ENCODE peak calls at places on chromosomes 11 and 22, in six cellular contexts. One of them, this sample, is unnamed.

GRCh38 chr11:18731949-18732821 is 6.2 kb upstream of the IGSF22 start:
- DNase-seq in stimulated activated CD8-positive, alpha-beta memory T cell treated with anti-CD3 and anti-CD28 coated beads, Interleukin-7, amount 100 ng/mL, for 24 hours: peak; percentile 50
- DNase-seq in foreskin fibroblast: peak; percentile 72
- DNase-seq in aorta: peak; percentile 82
- DNase-seq in stimulated activated CD4-positive, alpha-beta T cell treated with anti-CD3 and anti-CD28 coated beads, Interleukin-12 subunit alpha, Interleukin-12 subunit beta, amount 100 ng/mL, for 4 hours: peak; percentile 62
- DNase-seq in SW 1271: no peak
- DNase-seq in this sample: peak; percentile 19

GRCh38 chr22:35384567-35384966 is 3.7 kb downstream of the HMOX1 start:
- DNase-seq in stimulated activated CD4-positive, alpha-beta T cell treated with anti-CD3 and anti-CD28 coated beads, Interleukin-12 subunit alpha, Interleukin-12 subunit beta, amount 100 ng/mL, for 4 hours: no peak
- DNase-seq in stimulated activated CD8-positive, alpha-beta memory T cell treated with anti-CD3 and anti-CD28 coated beads, Interleukin-7, amount 100 ng/mL, for 24 hours: no peak
- DNase-seq in foreskin fibroblast: no peak
- DNase-seq in aorta: no peak
- DNase-seq in SW 1271: no peak
- DNase-seq in this sample: no peak

GRCh38 chr11:91173701-91174100 is 950.9 kb upstream of the CHORDC1 start:
- DNase-seq in foreskin fibroblast: peak; percentile 36
- DNase-seq in SW 1271: no peak
- DNase-seq in stimulated activated CD4-positive, alpha-beta T cell treated with anti-CD3 and anti-CD28 coated beads, Interleukin-12 subunit alpha, Interleukin-12 subunit beta, amount 100 ng/mL, for 4 hours: no peak
- DNase-seq in aorta: no peak
- DNase-seq in stimulated activated CD8-positive, alpha-beta memory T cell treated with anti-CD3 and anti-CD28 coated beads, Interleukin-7, amount 100 ng/mL, for 24 hours: no peak
- DNase-seq in this sample: no peak

GRCh38 chr11:67349927-67350465 is 3.4 kb downstream of the POLD4 start:
- DNase-seq in aorta: no peak
- DNase-seq in SW 1271: no peak
- DNase-seq in foreskin fibroblast: no peak
- DNase-seq in stimulated activated CD4-positive, alpha-beta T cell treated with anti-CD3 and anti-CD28 coated beads, Interleukin-12 subunit alpha, Interleukin-12 subunit beta, amount 100 ng/mL, for 4 hours: no peak
- DNase-seq in stimulated activated CD8-positive, alpha-beta memory T cell treated with anti-CD3 and anti-CD28 coated beads, Interleukin-7, amount 100 ng/mL, for 24 hours: no peak
- DNase-seq in this sample: no peak

GRCh38 chr11:1297576-1298473 is 11.6 kb downstream of the TOLLIP start:
- DNase-seq in stimulated activated CD4-positive, alpha-beta T cell treated with anti-CD3 and anti-CD28 coated beads, Interleukin-12 subunit alpha, Interleukin-12 subunit beta, amount 100 ng/mL, for 4 hours: no peak
- DNase-seq in SW 1271: no peak
- DNase-seq in foreskin fibroblast: no peak
- DNase-seq in stimulated activated CD8-positive, alpha-beta memory T cell treated with anti-CD3 and anti-CD28 coated beads, Interleukin-7, amount 100 ng/mL, for 24 hours: no peak
- DNase-seq in aorta: no peak
- DNase-seq in this sample: no peak

GRCh38 chr11:28636566-28636965 is 528.4 kb downstream of the METTL15 start:
- DNase-seq in stimulated activated CD8-positive, alpha-beta memory T cell treated with anti-CD3 and anti-CD28 coated beads, Interleukin-7, amount 100 ng/mL, for 24 hours: no peak
- DNase-seq in foreskin fibroblast: no peak
- DNase-seq in aorta: no peak
- DNase-seq in SW 1271: no peak
- DNase-seq in stimulated activated CD4-positive, alpha-beta T cell treated with anti-CD3 and anti-CD28 coated beads, Interleukin-12 subunit alpha, Interleukin-12 subunit beta, amount 100 ng/mL, for 4 hours: no peak
- DNase-seq in this sample: no peak

GRCh38 chr11:2792376-2793250 is 92.8 kb upstream of the KCNQ1OT1 start:
- DNase-seq in stimulated activated CD4-positive, alpha-beta T cell treated with anti-CD3 and anti-CD28 coated beads, Interleukin-12 subunit alpha, Interleukin-12 subunit beta, amount 100 ng/mL, for 4 hours: no peak
- DNase-seq in aorta: peak; percentile 59
- DNase-seq in stimulated activated CD8-positive, alpha-beta memory T cell treated with anti-CD3 and anti-CD28 coated beads, Interleukin-7, amount 100 ng/mL, for 24 hours: no peak
- DNase-seq in SW 1271: no peak
- DNase-seq in foreskin fibroblast: no peak
- DNase-seq in this sample: no peak

GRCh38 chr22:20141186-20142077 is 9.4 kb downstream of the CCDC188 start:
- DNase-seq in stimulated activated CD8-positive, alpha-beta memory T cell treated with anti-CD3 and anti-CD28 coated beads, Interleukin-7, amount 100 ng/mL, for 24 hours: no peak
- DNase-seq in foreskin fibroblast: peak; percentile 77
- DNase-seq in stimulated activated CD4-positive, alpha-beta T cell treated with anti-CD3 and anti-CD28 coated beads, Interleukin-12 subunit alpha, Interleukin-12 subunit beta, amount 100 ng/mL, for 4 hours: no peak
- DNase-seq in SW 1271: no peak
- DNase-seq in aorta: no peak
- DNase-seq in this sample: no peak

GRCh38 chr11:61967924-61968757 is 707 bp upstream of the FTH1 start:
- DNase-seq in stimulated activated CD4-positive, alpha-beta T cell treated with anti-CD3 and anti-CD28 coated beads, Interleukin-12 subunit alpha, Interleukin-12 subunit beta, amount 100 ng/mL, for 4 hours: peak; percentile 28
- DNase-seq in SW 1271: no peak
- DNase-seq in foreskin fibroblast: peak; percentile 60
- DNase-seq in stimulated activated CD8-positive, alpha-beta memory T cell treated with anti-CD3 and anti-CD28 coated beads, Interleukin-7, amount 100 ng/mL, for 24 hours: no peak
- DNase-seq in aorta: peak; percentile 88
- DNase-seq in this sample: no peak

GRCh38 chr11:64312947-64313346 is 4.4 kb downstream of the TRMT112 start:
- DNase-seq in stimulated activated CD8-positive, alpha-beta memory T cell treated with anti-CD3 and anti-CD28 coated beads, Interleukin-7, amount 100 ng/mL, for 24 hours: no peak
- DNase-seq in stimulated activated CD4-positive, alpha-beta T cell treated with anti-CD3 and anti-CD28 coated beads, Interleukin-12 subunit alpha, Interleukin-12 subunit beta, amount 100 ng/mL, for 4 hours: no peak
- DNase-seq in aorta: no peak
- DNase-seq in foreskin fibroblast: no peak
- DNase-seq in SW 1271: no peak
- DNase-seq in this sample: no peak

GRCh38 chr11:125224391-125225015 is 60.0 kb downstream of the PKNOX2 start:
- DNase-seq in SW 1271: no peak
- DNase-seq in stimulated activated CD4-positive, alpha-beta T cell treated with anti-CD3 and anti-CD28 coated beads, Interleukin-12 subunit alpha, Interleukin-12 subunit beta, amount 100 ng/mL, for 4 hours: no peak
- DNase-seq in foreskin fibroblast: peak; percentile 15
- DNase-seq in stimulated activated CD8-positive, alpha-beta memory T cell treated with anti-CD3 and anti-CD28 coated beads, Interleukin-7, amount 100 ng/mL, for 24 hours: no peak
- DNase-seq in aorta: peak; percentile 76
- DNase-seq in this sample: peak; percentile 8

GRCh38 chr11:496834-497564 is 10.0 kb downstream of the RNH1 start:
- DNase-seq in aorta: no peak
- DNase-seq in stimulated activated CD8-positive, alpha-beta memory T cell treated with anti-CD3 and anti-CD28 coated beads, Interleukin-7, amount 100 ng/mL, for 24 hours: no peak
- DNase-seq in stimulated activated CD4-positive, alpha-beta T cell treated with anti-CD3 and anti-CD28 coated beads, Interleukin-12 subunit alpha, Interleukin-12 subunit beta, amount 100 ng/mL, for 4 hours: no peak
- DNase-seq in SW 1271: no peak
- DNase-seq in foreskin fibroblast: no peak
- DNase-seq in this sample: no peak

GRCh38 chr11:117877120-117877784 is 794 bp upstream of the FXYD6 start:
- DNase-seq in stimulated activated CD4-positive, alpha-beta T cell treated with anti-CD3 and anti-CD28 coated beads, Interleukin-12 subunit alpha, Interleukin-12 subunit beta, amount 100 ng/mL, for 4 hours: no peak
- DNase-seq in aorta: no peak
- DNase-seq in SW 1271: no peak
- DNase-seq in stimulated activated CD8-positive, alpha-beta memory T cell treated with anti-CD3 and anti-CD28 coated beads, Interleukin-7, amount 100 ng/mL, for 24 hours: no peak
- DNase-seq in foreskin fibroblast: no peak
- DNase-seq in this sample: no peak

GRCh38 chr11:66857234-66857926 is 516 bp downstream of the LRFN4 start:
- DNase-seq in stimulated activated CD4-positive, alpha-beta T cell treated with anti-CD3 and anti-CD28 coated beads, Interleukin-12 subunit alpha, Interleukin-12 subunit beta, amount 100 ng/mL, for 4 hours: no peak
- DNase-seq in foreskin fibroblast: peak; percentile 27
- DNase-seq in SW 1271: no peak
- DNase-seq in aorta: no peak
- DNase-seq in stimulated activated CD8-positive, alpha-beta memory T cell treated with anti-CD3 and anti-CD28 coated beads, Interleukin-7, amount 100 ng/mL, for 24 hours: no peak
- DNase-seq in this sample: no peak

GRCh38 chr11:68993546-68993945 is 12.8 kb upstream of the MRGPRD start:
- DNase-seq in stimulated activated CD4-positive, alpha-beta T cell treated with anti-CD3 and anti-CD28 coated beads, Interleukin-12 subunit alpha, Interleukin-12 subunit beta, amount 100 ng/mL, for 4 hours: no peak
- DNase-seq in aorta: no peak
- DNase-seq in SW 1271: no peak
- DNase-seq in stimulated activated CD8-positive, alpha-beta memory T cell treated with anti-CD3 and anti-CD28 coated beads, Interleukin-7, amount 100 ng/mL, for 24 hours: no peak
- DNase-seq in foreskin fibroblast: no peak
- DNase-seq in this sample: no peak

GRCh38 chr11:35725880-35726279 is 63.3 kb downstream of the TRIM44 start:
- DNase-seq in foreskin fibroblast: peak; percentile 72
- DNase-seq in stimulated activated CD8-positive, alpha-beta memory T cell treated with anti-CD3 and anti-CD28 coated beads, Interleukin-7, amount 100 ng/mL, for 24 hours: no peak
- DNase-seq in stimulated activated CD4-positive, alpha-beta T cell treated with anti-CD3 and anti-CD28 coated beads, Interleukin-12 subunit alpha, Interleukin-12 subunit beta, amount 100 ng/mL, for 4 hours: no peak
- DNase-seq in aorta: no peak
- DNase-seq in SW 1271: no peak
- DNase-seq in this sample: peak; percentile 26

GRCh38 chr22:35434061-35434750 is 34.3 kb downstream of the MCM5 start:
- DNase-seq in foreskin fibroblast: no peak
- DNase-seq in stimulated activated CD8-positive, alpha-beta memory T cell treated with anti-CD3 and anti-CD28 coated beads, Interleukin-7, amount 100 ng/mL, for 24 hours: no peak
- DNase-seq in aorta: no peak
- DNase-seq in stimulated activated CD4-positive, alpha-beta T cell treated with anti-CD3 and anti-CD28 coated beads, Interleukin-12 subunit alpha, Interleukin-12 subunit beta, amount 100 ng/mL, for 4 hours: no peak
- DNase-seq in SW 1271: no peak
- DNase-seq in this sample: no peak

GRCh38 chr11:13260963-13261599 is 16.5 kb upstream of the BMAL1 start:
- DNase-seq in stimulated activated CD8-positive, alpha-beta memory T cell treated with anti-CD3 and anti-CD28 coated beads, Interleukin-7, amount 100 ng/mL, for 24 hours: no peak
- DNase-seq in foreskin fibroblast: peak; percentile 49
- DNase-seq in SW 1271: no peak
- DNase-seq in stimulated activated CD4-positive, alpha-beta T cell treated with anti-CD3 and anti-CD28 coated beads, Interleukin-12 subunit alpha, Interleukin-12 subunit beta, amount 100 ng/mL, for 4 hours: no peak
- DNase-seq in aorta: no peak
- DNase-seq in this sample: no peak

GRCh38 chr11:130582994-130583393 is 134.5 kb downstream of the ADAMTS15 start:
- DNase-seq in SW 1271: no peak
- DNase-seq in foreskin fibroblast: peak; percentile 28
- DNase-seq in aorta: no peak
- DNase-seq in stimulated activated CD8-positive, alpha-beta memory T cell treated with anti-CD3 and anti-CD28 coated beads, Interleukin-7, amount 100 ng/mL, for 24 hours: no peak
- DNase-seq in stimulated activated CD4-positive, alpha-beta T cell treated with anti-CD3 and anti-CD28 coated beads, Interleukin-12 subunit alpha, Interleukin-12 subunit beta, amount 100 ng/mL, for 4 hours: no peak
- DNase-seq in this sample: no peak

GRCh38 chr11:33692013-33692504 is 8.6 kb downstream of the C11orf91 start:
- DNase-seq in stimulated activated CD4-positive, alpha-beta T cell treated with anti-CD3 and anti-CD28 coated beads, Interleukin-12 subunit alpha, Interleukin-12 subunit beta, amount 100 ng/mL, for 4 hours: no peak
- DNase-seq in SW 1271: peak; percentile 85
- DNase-seq in aorta: peak; percentile 85
- DNase-seq in foreskin fibroblast: peak; percentile 95
- DNase-seq in stimulated activated CD8-positive, alpha-beta memory T cell treated with anti-CD3 and anti-CD28 coated beads, Interleukin-7, amount 100 ng/mL, for 24 hours: no peak
- DNase-seq in this sample: peak; percentile 81

GRCh38 chr11:17547932-17548331 is 873 bp downstream of the OTOG start:
- DNase-seq in stimulated activated CD4-positive, alpha-beta T cell treated with anti-CD3 and anti-CD28 coated beads, Interleukin-12 subunit alpha, Interleukin-12 subunit beta, amount 100 ng/mL, for 4 hours: no peak
- DNase-seq in aorta: peak; percentile 47
- DNase-seq in SW 1271: no peak
- DNase-seq in foreskin fibroblast: no peak
- DNase-seq in stimulated activated CD8-positive, alpha-beta memory T cell treated with anti-CD3 and anti-CD28 coated beads, Interleukin-7, amount 100 ng/mL, for 24 hours: no peak
- DNase-seq in this sample: no peak

GRCh38 chr11:8374716-8375115 is 111.0 kb upstream of the LMO1 start:
- DNase-seq in stimulated activated CD4-positive, alpha-beta T cell treated with anti-CD3 and anti-CD28 coated beads, Interleukin-12 subunit alpha, Interleukin-12 subunit beta, amount 100 ng/mL, for 4 hours: no peak
- DNase-seq in SW 1271: no peak
- DNase-seq in foreskin fibroblast: no peak
- DNase-seq in stimulated activated CD8-positive, alpha-beta memory T cell treated with anti-CD3 and anti-CD28 coated beads, Interleukin-7, amount 100 ng/mL, for 24 hours: no peak
- DNase-seq in aorta: no peak
- DNase-seq in this sample: no peak

GRCh38 chr11:128288368-128288767 is 299.0 kb downstream of the ETS1 start:
- DNase-seq in stimulated activated CD8-positive, alpha-beta memory T cell treated with anti-CD3 and anti-CD28 coated beads, Interleukin-7, amount 100 ng/mL, for 24 hours: no peak
- DNase-seq in stimulated activated CD4-positive, alpha-beta T cell treated with anti-CD3 and anti-CD28 coated beads, Interleukin-12 subunit alpha, Interleukin-12 subunit beta, amount 100 ng/mL, for 4 hours: no peak
- DNase-seq in foreskin fibroblast: peak; percentile 41
- DNase-seq in aorta: no peak
- DNase-seq in SW 1271: no peak
- DNase-seq in this sample: no peak

GRCh38 chr11:17734986-17735822 is 623 bp downstream of the KCNC1 start:
- DNase-seq in SW 1271: no peak
- DNase-seq in stimulated activated CD8-positive, alpha-beta memory T cell treated with anti-CD3 and anti-CD28 coated beads, Interleukin-7, amount 100 ng/mL, for 24 hours: peak; percentile 5
- DNase-seq in foreskin fibroblast: peak; percentile 89
- DNase-seq in aorta: peak; percentile 93
- DNase-seq in stimulated activated CD4-positive, alpha-beta T cell treated with anti-CD3 and anti-CD28 coated beads, Interleukin-12 subunit alpha, Interleukin-12 subunit beta, amount 100 ng/mL, for 4 hours: peak; percentile 23
- DNase-seq in this sample: no peak

GRCh38 chr11:96288915-96289314 is 54.1 kb downstream of the MAML2 start:
- DNase-seq in aorta: no peak
- DNase-seq in SW 1271: no peak
- DNase-seq in foreskin fibroblast: no peak
- DNase-seq in stimulated activated CD8-positive, alpha-beta memory T cell treated with anti-CD3 and anti-CD28 coated beads, Interleukin-7, amount 100 ng/mL, for 24 hours: no peak
- DNase-seq in stimulated activated CD4-positive, alpha-beta T cell treated with anti-CD3 and anti-CD28 coated beads, Interleukin-12 subunit alpha, Interleukin-12 subunit beta, amount 100 ng/mL, for 4 hours: no peak
- DNase-seq in this sample: no peak

GRCh38 chr11:9563196-9563730 is 10.2 kb upstream of the WEE1 start:
- DNase-seq in stimulated activated CD8-positive, alpha-beta memory T cell treated with anti-CD3 and anti-CD28 coated beads, Interleukin-7, amount 100 ng/mL, for 24 hours: no peak
- DNase-seq in foreskin fibroblast: no peak
- DNase-seq in SW 1271: no peak
- DNase-seq in stimulated activated CD4-positive, alpha-beta T cell treated with anti-CD3 and anti-CD28 coated beads, Interleukin-12 subunit alpha, Interleukin-12 subunit beta, amount 100 ng/mL, for 4 hours: no peak
- DNase-seq in aorta: no peak
- DNase-seq in this sample: no peak

GRCh38 chr11:79119491-79120284 is 321.1 kb downstream of the TENM4 start:
- DNase-seq in SW 1271: no peak
- DNase-seq in stimulated activated CD8-positive, alpha-beta memory T cell treated with anti-CD3 and anti-CD28 coated beads, Interleukin-7, amount 100 ng/mL, for 24 hours: no peak
- DNase-seq in stimulated activated CD4-positive, alpha-beta T cell treated with anti-CD3 and anti-CD28 coated beads, Interleukin-12 subunit alpha, Interleukin-12 subunit beta, amount 100 ng/mL, for 4 hours: no peak
- DNase-seq in aorta: no peak
- DNase-seq in foreskin fibroblast: no peak
- DNase-seq in this sample: no peak

GRCh38 chr11:30811226-30811625 is 225.1 kb upstream of the MPPED2 start:
- DNase-seq in stimulated activated CD4-positive, alpha-beta T cell treated with anti-CD3 and anti-CD28 coated beads, Interleukin-12 subunit alpha, Interleukin-12 subunit beta, amount 100 ng/mL, for 4 hours: no peak
- DNase-seq in stimulated activated CD8-positive, alpha-beta memory T cell treated with anti-CD3 and anti-CD28 coated beads, Interleukin-7, amount 100 ng/mL, for 24 hours: no peak
- DNase-seq in aorta: no peak
- DNase-seq in foreskin fibroblast: no peak
- DNase-seq in SW 1271: no peak
- DNase-seq in this sample: no peak

GRCh38 chr11:113538801-113539200 is 63.6 kb upstream of the DRD2 start:
- DNase-seq in SW 1271: no peak
- DNase-seq in aorta: no peak
- DNase-seq in stimulated activated CD8-positive, alpha-beta memory T cell treated with anti-CD3 and anti-CD28 coated beads, Interleukin-7, amount 100 ng/mL, for 24 hours: no peak
- DNase-seq in foreskin fibroblast: no peak
- DNase-seq in stimulated activated CD4-positive, alpha-beta T cell treated with anti-CD3 and anti-CD28 coated beads, Interleukin-12 subunit alpha, Interleukin-12 subunit beta, amount 100 ng/mL, for 4 hours: no peak
- DNase-seq in this sample: no peak

This sample was measured in HCT116.